ENCODE peak calls at places on chromosomes 13 and 19, in nine cellular contexts. H, X, O, L, M, W, V, G and E are unnamed samples. For H3K4me1, the result is how much of the 10 kb centered on the place peaks cover.

GRCh38 chr13:98842074-98842473 is 89.6 kb upstream of the SLC15A1 start:
- DNase-seq in V (no peak), X (no peak), M (no peak), H (no peak), O (no peak), W (no peak), L (no peak), G (no peak), E (no peak)

GRCh38 chr19:387777-388176 is 21.2 kb downstream of the C2CD4C start:
- DNase-seq in L (no peak), X (no peak), G (no peak), W (no peak), M (no peak), V (no peak), O (no peak), H (no peak), E (no peak)

GRCh38 chr19:29882719-29883105 is 59.3 kb upstream of the URI1 start:
- DNase-seq in O (no peak), W (peak), X (no peak), H (no peak), V (no peak), L (no peak), M (no peak), G (no peak), E (no peak)

GRCh38 chr13:37598572-37598971 is at the start of gene POSTN:
- DNase-seq in L (no peak), G (no peak), X (no peak), O (no peak), M (peak), W (no peak), V (no peak), H (no peak), E (no peak)

GRCh38 chr19:2394669-2395292 is 32.6 kb downstream of the TIMM13 start:
- DNase-seq in O (no peak), M (no peak), G (no peak), W (no peak), X (no peak), V (no peak), L (no peak), H (no peak), E (no peak)

GRCh38 chr19:48853483-48853882 is 14.9 kb downstream of the PLEKHA4 start:
- DNase-seq in L (no peak), V (no peak), G (no peak), H (no peak), W (no peak), X (no peak), M (no peak), O (no peak), E (no peak)

GRCh38 chr19:52963229-52963760 is 614 bp upstream of the ZNF816 start:
- DNase-seq in W (peak), H (no peak), L (no peak), G (peak), M (no peak), O (no peak), X (peak), V (no peak), E (no peak)

GRCh38 chr13:27476943-27477681 is 26.7 kb upstream of the MTIF3 start:
- DNase-seq in H (peak), L (no peak), M (peak), G (peak), X (no peak), O (peak), W (no peak), V (no peak), E (peak)

GRCh38 chr19:50823389-50824042 is at the start of gene KLK1:
- DNase-seq in X (no peak), M (no peak), O (no peak), W (no peak), G (no peak), L (no peak), H (peak), V (no peak), E (no peak)

GRCh38 chr13:32409561-32410440 is 18.1 kb downstream of the N4BP2L1 start:
- DNase-seq in G (no peak), X (peak), W (peak), M (peak), H (no peak), V (peak), O (no peak), L (no peak), E (no peak)

GRCh38 chr13:24287748-24288287 is 21.6 kb upstream of the C1QTNF9 start:
- DNase-seq in W (peak), G (no peak), H (no peak), M (no peak), X (no peak), O (no peak), V (no peak), L (no peak), E (no peak)

GRCh38 chr19:36547001-36547732 is 19.1 kb upstream of the ZNF260 start:
- DNase-seq in M (peak), O (no peak), H (no peak), W (no peak), X (no peak), L (no peak), V (no peak), G (no peak), E (no peak)

GRCh38 chr13:36157475-36157874 is 26.3 kb upstream of the DCLK1 start:
- DNase-seq in L (no peak), W (no peak), G (no peak), X (no peak), O (no peak), H (no peak), M (no peak), V (no peak), E (no peak)

GRCh38 chr13:21010621-21011020 is 50.8 kb downstream of the LATS2 start:
- DNase-seq in H (no peak), V (no peak), G (no peak), M (no peak), O (no peak), W (peak), X (no peak), L (no peak), E (no peak)

GRCh38 chr13:109684836-109685602 is 101.4 kb downstream of the IRS2 start:
- DNase-seq in X (no peak), V (no peak), G (no peak), H (peak), M (peak), W (no peak), L (no peak), O (no peak), E (no peak)

GRCh38 chr13:110185696-110186095 is 121.3 kb downstream of the COL4A1 start:
- DNase-seq in H (no peak), V (no peak), W (no peak), M (no peak), X (no peak), G (no peak), O (no peak), L (no peak), E (no peak)

GRCh38 chr13:79659161-79659560 is 178.2 kb downstream of the NDFIP2 start:
- DNase-seq in V (no peak), W (no peak), H (peak), X (peak), O (no peak), G (no peak), M (peak), L (peak), E (no peak)

GRCh38 chr13:110294624-110295023 is 12.3 kb downstream of the COL4A1 start:
- DNase-seq in G (no peak), X (no peak), W (no peak), V (no peak), L (no peak), M (no peak), H (no peak), O (no peak), E (no peak)

GRCh38 chr13:28326081-28326480 is 168.8 kb downstream of the FLT1 start:
- DNase-seq in V (no peak), G (no peak), H (no peak), M (no peak), X (no peak), O (no peak), L (no peak), W (no peak), E (no peak)

GRCh38 chr19:40565355-40565754 is 11.3 kb upstream of the SHKBP1 start:
- DNase-seq in L (peak), H (no peak), G (no peak), V (no peak), M (no peak), O (no peak), X (no peak), W (no peak), E (no peak)

GRCh38 chr19:40565910-40566495 is 10.7 kb upstream of the SHKBP1 start:
- DNase-seq in X (no peak), L (peak), V (no peak), W (no peak), H (no peak), O (no peak), M (no peak), G (no peak), E (no peak)

GRCh38 chr19:40570313-40571004 is 6.2 kb upstream of the SHKBP1 start:
- DNase-seq in H (peak), V (peak), O (peak), M (peak), W (peak), X (peak), L (peak), G (peak), E (peak)

GRCh38 chr19:40567750-40568494 is 8.8 kb upstream of the SHKBP1 start:
- DNase-seq in M (no peak), G (no peak), O (no peak), X (peak), L (peak), V (no peak), W (peak), H (no peak), E (no peak)

GRCh38 chr19:40567040-40567749 is 9.5 kb upstream of the SHKBP1 start:
- DNase-seq in L (no peak), M (no peak), W (no peak), V (no peak), X (peak), H (no peak), O (no peak), G (no peak), E (no peak)
- H3K4me3 ChIP-seq in L (peak), M (peak), W (no peak), V (peak), X (peak), H (no peak), O (peak), G (peak), E (no peak)

GRCh38 chr13:31234729-31235128 is 35.0 kb downstream of the B3GLCT start:
- DNase-seq in H (no peak), W (peak), G (no peak), L (no peak), M (peak), O (peak), X (no peak), V (no peak), E (no peak)
- TF ChIP-seq CTCF in H (no peak), W (peak), G (no peak), L (peak), M (peak), O (no peak), X (peak), V (no peak), E (no peak)

GRCh38 chr19:19409235-19410030 is 4.0 kb downstream of the GATAD2A start:
- DNase-seq in M (no peak), W (no peak), L (no peak), X (peak), O (no peak), V (no peak), H (no peak), G (no peak), E (no peak)
- H3K4me1 ChIP-seq in M (under half), W (under half), L (half or more), X (under half), O (under half), V (under half), H (under half), G (half or more), E (half or more)

GRCh38 chr13:44574466-44574855 is 1.7 kb downstream of the TSC22D1 start:
- DNase-seq in M (no peak), H (no peak), L (no peak), V (no peak), O (no peak), W (no peak), G (no peak), X (peak), E (no peak)
- H3K4me3 ChIP-seq in M (no peak), H (no peak), L (peak), V (no peak), O (no peak), W (peak), G (peak), X (peak), E (no peak)